ENCODE peak calls at places on chromosome 9, in seven cellular contexts. T, S, M, C, X, H and P are unnamed samples.

GRCh38 chr9:93302586-93303257 is 118.8 kb downstream of the WNK2 start:
- DNase-seq in T (peak; percentile 72), S (peak; percentile 88), H (peak; percentile 55), M (peak; percentile 73), C (no peak), X (no peak), P (peak; percentile 79)

GRCh38 chr9:21326526-21327139 is 8.6 kb downstream of the KLHL9 start:
- DNase-seq in C (no peak), T (no peak), S (peak; percentile 45), M (peak; percentile 39), X (peak; percentile 32), H (no peak), P (peak; percentile 12)

GRCh38 chr9:98009926-98010325 is 26.8 kb downstream of the ANP32B start:
- DNase-seq in S (no peak), T (no peak), H (no peak), M (no peak), X (no peak), C (no peak), P (no peak)

GRCh38 chr9:129320575-129321311 is 142.7 kb upstream of the IER5L start:
- DNase-seq in H (peak; percentile 56), X (peak; percentile 34), S (peak; percentile 89), C (no peak), T (peak; percentile 46), M (peak; percentile 63), P (peak; percentile 61)

GRCh38 chr9:86605303-86605702 is 251.1 kb upstream of the TUT7 start:
- DNase-seq in T (no peak), M (no peak), H (no peak), C (no peak), S (no peak), X (no peak), P (no peak)

GRCh38 chr9:4131946-4132345 is 167.9 kb downstream of the GLIS3 start:
- DNase-seq in C (no peak), H (no peak), M (no peak), T (no peak), X (no peak), S (no peak), P (no peak)

GRCh38 chr9:134324359-134325095 is 1.7 kb upstream of the RXRA start:
- DNase-seq in H (no peak), C (no peak), M (no peak), X (no peak), T (no peak), S (no peak), P (no peak)

GRCh38 chr9:96741771-96742170 is 36.1 kb downstream of the ZNF510 start:
- DNase-seq in S (no peak), M (no peak), H (no peak), X (no peak), C (no peak), T (no peak), P (no peak)

GRCh38 chr9:14336244-14336643 is 22.3 kb upstream of the NFIB start:
- DNase-seq in M (no peak), X (no peak), H (no peak), C (no peak), T (no peak), S (no peak), P (no peak)

GRCh38 chr9:91192379-91192775 is 169.3 kb downstream of the AUH start:
- DNase-seq in X (no peak), C (no peak), H (no peak), M (peak; percentile 30), S (no peak), T (no peak), P (no peak)

GRCh38 chr9:116544896-116545295 is 142.2 kb upstream of the TRIM32 start:
- DNase-seq in S (no peak), C (no peak), M (no peak), H (no peak), X (no peak), T (no peak), P (no peak)

GRCh38 chr9:71830929-71831328 is 62.6 kb upstream of the CEMIP2 start:
- DNase-seq in C (no peak), M (no peak), S (no peak), T (no peak), X (no peak), H (no peak), P (no peak)

GRCh38 chr9:91034521-91034920 is 232.9 kb downstream of the SYK start:
- DNase-seq in X (no peak), S (no peak), M (no peak), T (no peak), H (no peak), C (no peak), P (no peak)

GRCh38 chr9:116979461-116979860 is 292.4 kb downstream of the TRIM32 start:
- DNase-seq in C (no peak), X (no peak), S (no peak), T (no peak), H (no peak), M (no peak), P (no peak)

GRCh38 chr9:36637491-36638270 is 65.0 kb downstream of the MELK start:
- DNase-seq in T (no peak), M (no peak), S (no peak), H (no peak), X (no peak), C (no peak), P (no peak)

GRCh38 chr9:125971050-125971449 is 223.9 kb downstream of the PBX3 start:
- DNase-seq in T (no peak), X (no peak), M (no peak), S (no peak), C (no peak), H (no peak), P (no peak)

GRCh38 chr9:92716557-92716956 is 46.6 kb upstream of the IPPK start:
- DNase-seq in H (peak; percentile 79), M (peak; percentile 47), X (no peak), S (peak; percentile 90), T (peak; percentile 82), C (peak; percentile 17), P (peak; percentile 78)

GRCh38 chr9:133728856-133729645 is 9.1 kb downstream of the SARDH start:
- DNase-seq in S (no peak), T (peak; percentile 24), C (no peak), X (no peak), M (no peak), H (no peak), P (no peak)

GRCh38 chr9:93306579-93307091 is 122.7 kb downstream of the WNK2 start:
- DNase-seq in X (no peak), H (no peak), M (no peak), C (no peak), T (no peak), S (peak; percentile 23), P (peak; percentile 10)

GRCh38 chr9:112174223-112174964 is 703 bp downstream of the SUSD1 start:
- DNase-seq in H (peak; percentile 92), X (peak; percentile 30), M (peak; percentile 44), T (peak; percentile 78), C (no peak), S (peak; percentile 92), P (peak; percentile 88)
- TF ChIP-seq POLR2AphosphoS5 in H (peak; percentile 31), X (no peak), M (no peak), T (no peak), C (no peak), S (no peak), P (no peak)

DNA sequence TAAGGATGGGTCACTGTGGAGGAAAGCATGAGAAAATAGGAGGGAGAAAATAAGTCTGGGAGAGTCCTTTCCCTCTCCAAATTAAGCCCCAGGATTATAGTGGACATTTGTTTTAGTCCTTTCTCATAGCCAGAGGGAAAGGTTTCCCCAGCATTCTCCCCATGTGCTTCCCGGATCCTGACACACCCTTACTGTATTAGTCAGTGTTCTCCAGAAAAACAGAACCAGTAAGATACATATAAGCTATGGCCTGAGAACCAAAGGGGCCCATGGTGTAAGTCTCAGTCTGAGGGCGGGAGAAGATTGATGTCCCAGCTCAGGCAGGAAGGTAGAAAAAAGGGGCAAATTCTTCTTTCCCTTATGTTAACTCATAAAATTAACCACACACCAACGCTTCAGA is 25.6 kb upstream of the SPATA31D4 start:
- DNase-seq in M (no peak), H (no peak), T (no peak), S (no peak), C (no peak), X (no peak), P (no peak)
- TF ChIP-seq TAF1 in M (no peak), H (no peak), T (no peak), S (no peak), C (no peak), X (no peak), P (no peak)

DNA sequence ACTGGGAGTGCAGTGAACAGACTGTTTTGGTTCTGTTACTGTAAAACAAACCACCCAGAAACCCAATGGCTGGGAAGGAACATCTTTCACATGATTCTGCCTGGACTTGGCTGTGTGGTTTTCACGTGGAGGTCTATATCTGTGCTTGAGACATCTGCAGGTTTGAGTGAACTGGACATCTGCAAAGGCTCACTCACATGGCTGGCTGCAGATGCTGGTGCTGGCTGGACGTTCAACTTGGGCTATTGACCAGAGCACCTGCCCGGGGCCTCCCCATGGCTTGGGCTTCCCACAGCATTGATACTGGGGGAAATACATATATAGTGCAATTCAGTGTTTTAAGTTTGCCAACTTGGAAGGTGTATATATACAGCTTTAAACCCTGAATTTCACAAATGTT is 6.8 kb downstream of the CTSL start:
- DNase-seq in H (no peak), T (no peak), S (no peak), C (no peak), X (no peak), M (no peak), P (no peak)
- TF ChIP-seq POLR2AphosphoS5 in H (no peak), T (no peak), S (no peak), C (no peak), X (no peak), M (no peak), P (no peak)

DNA sequence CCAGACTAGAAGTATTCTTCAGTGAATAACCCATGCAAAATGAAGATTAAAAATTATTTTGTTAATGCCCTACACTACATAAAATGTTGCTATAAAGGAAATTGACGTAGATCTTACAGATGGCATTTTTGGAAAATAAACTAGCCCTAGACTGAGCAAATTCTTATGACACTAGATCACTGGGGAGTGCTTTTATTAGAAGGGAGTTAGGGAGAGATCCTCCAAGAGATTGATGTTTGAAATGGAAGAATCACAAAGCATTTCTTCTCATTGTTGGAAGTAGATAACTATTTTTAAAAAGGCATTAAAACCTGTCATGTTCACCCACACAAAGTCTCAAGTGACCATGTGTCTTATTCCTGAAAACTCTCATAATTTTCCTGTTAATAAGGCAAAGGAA is 351.1 kb upstream of the TLE4 start:
- DNase-seq in H (no peak), T (no peak), M (no peak), S (no peak), X (no peak), C (no peak), P (no peak)
- TF ChIP-seq TAF1 in H (no peak), T (no peak), M (no peak), S (no peak), X (no peak), C (no peak), P (no peak)